ENCODE peak calls at places on chromosome 14, in four cellular contexts. C, B, Z and G are unnamed samples. For H3K9me3 and H3K27me3, the result is how much of the 10 kb centered on the place peaks cover.

GRCh38 chr14:100305446-100306255 is 593 bp downstream of the SLC25A29 start:
- DNase-seq in C (no peak), B (peak), Z (peak), G (peak)

GRCh38 chr14:39342768-39343167 is 89.5 kb downstream of the FBXO33 start:
- DNase-seq in C (no peak), B (no peak), Z (no peak), G (no peak)

GRCh38 chr14:56351861-56352260 is 227.7 kb upstream of the TMEM260 start:
- DNase-seq in C (no peak), B (no peak), Z (no peak), G (no peak)

GRCh38 chr14:104187121-104187889 is 48.9 kb downstream of the KIF26A start:
- DNase-seq in C (no peak), B (no peak), Z (no peak), G (no peak)

GRCh38 chr14:102213984-102214658 is 74.4 kb downstream of the WDR20 start:
- DNase-seq in C (no peak), B (no peak), Z (no peak), G (no peak)

GRCh38 chr14:80388980-80389711 is 177.8 kb upstream of the DIO2 start:
- DNase-seq in C (no peak), B (no peak), Z (no peak), G (no peak)

GRCh38 chr14:24674204-24674970 is 40.4 kb upstream of the GZMB start:
- DNase-seq in C (no peak), B (no peak), Z (peak), G (peak)

GRCh38 chr14:41606249-41607118 is at the start of gene LRFN5:
- DNase-seq in C (no peak), B (peak), Z (no peak), G (no peak)

GRCh38 chr14:85535916-85536834 is 6.2 kb downstream of the FLRT2 start:
- DNase-seq in C (no peak), B (peak), Z (no peak), G (no peak)

GRCh38 chr14:61477845-61478438 is 156.6 kb downstream of the PRKCH start:
- DNase-seq in C (no peak), B (peak), Z (no peak), G (no peak)

GRCh38 chr14:53338192-53338591 is 185.1 kb upstream of the DDHD1 start:
- DNase-seq in C (no peak), B (no peak), Z (no peak), G (no peak)

DNA sequence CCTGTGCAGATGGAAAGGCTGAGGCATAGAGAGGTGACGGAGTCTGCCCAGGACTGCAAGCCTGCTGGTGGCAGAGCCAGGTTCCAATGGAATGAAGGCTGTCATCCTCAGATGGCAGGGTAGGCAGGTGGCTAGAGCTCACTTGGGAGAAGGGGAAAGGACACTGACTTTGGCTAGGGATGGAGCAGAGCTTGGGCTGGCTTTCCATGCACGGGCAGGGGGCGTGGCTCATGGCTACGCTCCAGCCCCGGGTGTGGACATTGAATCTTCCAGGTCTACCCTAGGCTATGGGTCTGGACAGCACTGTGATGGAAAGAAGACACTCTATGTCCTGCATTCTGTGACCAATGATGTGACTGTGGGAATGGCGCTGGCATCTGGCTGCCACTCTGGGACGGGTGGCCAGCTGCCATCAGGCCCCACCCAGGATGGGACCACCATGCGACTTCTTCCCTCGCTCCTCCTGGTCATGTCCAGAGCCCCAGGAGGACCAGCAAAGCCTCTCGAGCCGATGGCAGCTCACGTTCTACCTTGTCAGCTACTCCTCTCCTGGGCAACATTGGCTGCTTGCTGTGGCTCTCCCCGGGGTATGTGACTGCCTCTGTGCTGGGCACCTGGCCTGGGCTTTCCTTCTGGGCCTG is 398.7 kb downstream of the TMEM121 start:
- DNase-seq in C (no peak), B (no peak), Z (no peak), G (no peak)
- H3K27ac ChIP-seq in C (no peak), B (no peak), Z (no peak), G (no peak)

GRCh38 chr14:26454105-26454504 is 143.7 kb downstream of the NOVA1 start:
- DNase-seq in C (no peak), B (no peak), Z (no peak), G (no peak)
- H3K9me3 ChIP-seq in C (under half), B (under half), Z (under half), G (under half)

GRCh38 chr14:76304536-76305473 is 71.1 kb upstream of the ESRRB start:
- DNase-seq in C (no peak), B (no peak), Z (no peak), G (no peak)
- H3K27me3 ChIP-seq in C (under half), B (under half), Z (under half), G (under half)

DNA sequence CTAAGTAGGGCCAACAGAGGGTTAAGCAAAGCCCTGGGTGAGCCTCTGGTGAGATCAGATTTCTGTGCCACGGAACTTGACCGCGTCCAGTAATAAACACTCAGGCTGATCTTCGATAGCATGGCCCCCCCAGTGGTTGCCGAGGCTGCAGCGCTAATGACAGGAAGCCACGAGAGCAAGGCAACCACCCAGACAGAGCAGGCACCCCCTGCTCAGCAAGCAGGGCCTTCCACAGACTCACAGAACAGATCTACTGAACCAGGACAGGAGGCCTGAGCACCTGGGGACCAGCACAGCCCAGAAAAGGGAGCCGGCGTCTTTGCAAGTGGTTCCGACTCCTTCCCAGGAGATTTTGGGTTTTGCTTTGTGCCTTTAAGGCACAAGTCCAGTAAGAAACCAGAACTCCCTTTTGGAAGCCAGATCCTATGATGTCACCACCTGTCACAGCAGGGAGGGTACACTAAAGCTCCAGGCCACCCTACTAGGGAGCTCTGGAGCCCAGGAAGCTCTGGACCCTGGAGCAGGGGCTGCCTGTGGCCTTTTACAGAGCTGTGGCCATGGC is 42.3 kb downstream of the BCL11B start:
- DNase-seq in C (no peak), B (no peak), Z (peak), G (no peak)
- H3K27ac ChIP-seq in C (no peak), B (no peak), Z (peak), G (peak)

GRCh38 chr14:66140213-66140918 is 345.8 kb upstream of the CCDC196 start:
- DNase-seq in C (no peak), B (no peak), Z (no peak), G (no peak)
- H3K9me3 ChIP-seq in C (under half), B (under half), Z (under half), G (under half)

DNA sequence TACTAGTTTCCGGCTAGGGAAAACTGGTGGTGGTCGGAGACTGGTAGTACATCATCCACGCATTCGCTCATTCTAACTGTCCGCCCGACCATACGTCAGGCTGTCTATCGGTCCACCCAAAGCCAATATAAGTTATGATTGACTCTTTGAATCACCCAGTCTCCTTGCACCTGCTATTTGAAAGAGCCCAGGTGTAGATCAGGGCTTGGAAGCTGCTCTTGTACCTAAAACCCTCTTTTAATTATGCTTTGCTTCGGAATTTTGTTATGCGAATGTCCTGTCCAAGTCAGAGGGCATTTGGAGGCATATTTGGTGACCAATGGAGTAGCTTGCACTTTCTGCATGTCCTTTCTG is 5.7 kb upstream of the NKX2-1 start:
- DNase-seq in C (no peak), B (no peak), Z (no peak), G (no peak)
- H3K27me3 ChIP-seq in C (half or more), B (half or more), Z (under half), G (half or more)

DNA sequence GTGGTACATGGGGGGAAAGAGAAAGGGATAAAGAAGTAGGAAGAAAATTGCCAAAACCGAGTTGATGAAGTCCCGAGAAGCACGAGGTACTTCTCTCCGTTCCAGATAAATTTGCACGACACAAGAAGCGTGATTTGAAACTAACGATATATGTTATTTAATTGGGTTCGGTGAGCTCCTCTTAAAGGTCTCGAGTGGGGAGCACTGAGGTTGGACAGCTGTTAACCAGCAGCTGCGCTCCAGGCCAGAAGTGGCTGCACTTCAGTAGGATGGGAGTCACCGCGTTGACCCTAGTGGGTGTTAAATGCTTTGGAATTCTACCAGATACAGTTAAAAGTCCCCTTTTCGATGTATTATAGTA is 909 bp upstream of the DCAF5 start:
- DNase-seq in C (no peak), B (peak), Z (no peak), G (no peak)
- H3K27ac ChIP-seq in C (no peak), B (peak), Z (peak), G (peak)